ENCODE peak calls at places on chromosome 15, in six cellular contexts. F is HepG2, C is HCT116, J is endothelial cell of umbilical vein, S is H1, E is K562. D is an unnamed sample.

GRCh38 chr15:85622432-85622831 is 172.3 kb downstream of the KLHL25 start:
- DNase-seq in E (no peak), C (no peak), F (no peak), J (no peak), S (no peak), D (no peak)

GRCh38 chr15:70096215-70096974 is 1.3 kb downstream of the TLE3 start:
- DNase-seq in J (peak), E (peak), S (no peak), C (no peak), F (no peak), D (no peak)

GRCh38 chr15:34709866-34710265 is 44.9 kb downstream of the GJD2 start:
- DNase-seq in S (no peak), E (no peak), F (no peak), C (no peak), J (no peak), D (no peak)

GRCh38 chr15:68315495-68316007 is 38.0 kb downstream of the FEM1B start:
- DNase-seq in C (no peak), F (no peak), E (no peak), J (peak), S (no peak), D (no peak)

GRCh38 chr15:25678498-25678865 is 184.6 kb downstream of the ATP10A start:
- DNase-seq in F (no peak), E (no peak), C (no peak), J (no peak), S (no peak), D (no peak)

GRCh38 chr15:74843445-74843828 is 481 bp upstream of the ULK3 start:
- DNase-seq in C (no peak), F (no peak), J (no peak), S (no peak), E (no peak), D (no peak)

GRCh38 chr15:65979837-65980236 is 110.5 kb downstream of the RAB11A start:
- DNase-seq in F (no peak), E (no peak), S (no peak), J (no peak), C (no peak), D (no peak)

GRCh38 chr15:90883971-90884718 is at the start of gene FES:
- DNase-seq in S (no peak), E (no peak), C (no peak), F (no peak), J (peak), D (no peak)

GRCh38 chr15:27701956-27702355 is 397.2 kb downstream of the OCA2 start:
- DNase-seq in E (no peak), F (no peak), C (no peak), J (no peak), S (no peak), D (no peak)

GRCh38 chr15:48250640-48251076 is 44.6 kb downstream of the SLC12A1 start:
- DNase-seq in F (peak), J (peak), E (peak), S (peak), C (peak), D (peak)

GRCh38 chr15:31499236-31499952 is 172.8 kb downstream of the KLF13 start:
- DNase-seq in J (no peak), C (no peak), S (no peak), F (no peak), E (no peak), D (no peak)

GRCh38 chr15:40891810-40892448 is 2.3 kb upstream of the VPS18 start:
- DNase-seq in E (no peak), C (peak), F (peak), S (no peak), J (peak), D (no peak)

GRCh38 chr15:73171711-73172110 is 119.4 kb downstream of the NEO1 start:
- DNase-seq in C (no peak), F (no peak), J (no peak), S (no peak), E (no peak), D (no peak)

GRCh38 chr15:80934761-80935221 is 54.8 kb downstream of the MESD start:
- DNase-seq in C (no peak), J (peak), F (no peak), S (no peak), E (no peak), D (no peak)

GRCh38 chr15:40192942-40193341 is 32.1 kb downstream of the BUB1B start:
- DNase-seq in C (no peak), E (no peak), S (no peak), F (no peak), J (peak), D (no peak)

GRCh38 chr15:23690450-23690852 is 3.3 kb upstream of the NDN start:
- DNase-seq in S (no peak), E (no peak), C (no peak), J (no peak), F (peak), D (peak)

GRCh38 chr15:52071570-52071969 is 41.0 kb downstream of the BCL2L10 start:
- DNase-seq in S (no peak), J (no peak), F (peak), E (no peak), C (no peak), D (no peak)

GRCh38 chr15:78242128-78242527 is 7.8 kb upstream of the ACSBG1 start:
- DNase-seq in E (peak), C (no peak), J (peak), F (peak), S (no peak), D (no peak)

GRCh38 chr15:37902126-37902525 is 32.3 kb upstream of the TMCO5A start:
- DNase-seq in J (no peak), E (no peak), C (no peak), S (no peak), F (no peak), D (no peak)

GRCh38 chr15:44729394-44729913 is 6.9 kb upstream of the TRIM69 start:
- DNase-seq in J (no peak), C (no peak), F (no peak), E (peak), S (no peak), D (no peak)

GRCh38 chr15:62071711-62072308 is 5.0 kb downstream of the C2CD4A start:
- DNase-seq in F (peak), E (peak), C (no peak), S (no peak), J (peak), D (peak)

GRCh38 chr15:71572452-71573053 is 237.8 kb upstream of the NR2E3 start:
- DNase-seq in E (no peak), S (peak), F (no peak), C (peak), J (peak), D (no peak)

GRCh38 chr15:76285241-76285825 is 25.9 kb downstream of the ETFA start:
- DNase-seq in C (no peak), S (no peak), F (peak), J (peak), E (peak), D (no peak)

GRCh38 chr15:44471885-44472284 is 44.5 kb downstream of the CTDSPL2 start:
- DNase-seq in E (no peak), J (no peak), C (no peak), F (no peak), S (no peak), D (no peak)

GRCh38 chr15:33279613-33280205 is 31.1 kb upstream of the RYR3 start:
- DNase-seq in F (no peak), E (no peak), S (no peak), J (peak), C (no peak), D (no peak)

GRCh38 chr15:74824976-74825375 is 1.5 kb upstream of the CPLX3 start:
- DNase-seq in F (no peak), C (no peak), E (no peak), J (no peak), S (no peak), D (no peak)

GRCh38 chr15:71752085-71752484 is 58.3 kb upstream of the NR2E3 start:
- DNase-seq in F (no peak), E (no peak), S (no peak), J (no peak), C (no peak), D (no peak)

GRCh38 chr15:63933522-63933921 is 99.8 kb upstream of the HERC1 start:
- DNase-seq in F (no peak), S (no peak), E (no peak), C (peak), J (no peak), D (no peak)

GRCh38 chr15:88839146-88839545 is 35.9 kb downstream of the ACAN start:
- DNase-seq in E (no peak), J (no peak), S (no peak), F (no peak), C (no peak), D (no peak)

GRCh38 chr15:69522361-69522760 is 69.7 kb downstream of the RPLP1 start:
- DNase-seq in S (no peak), J (no peak), F (no peak), E (no peak), C (no peak), D (no peak)

GRCh38 chr15:85865070-85865684 is 70.5 kb upstream of the KLHL25 start:
- DNase-seq in C (peak), S (peak), F (peak), E (peak), J (peak), D (peak)

GRCh38 chr15:40105517-40106202 is 3.0 kb downstream of the BMF start:
- DNase-seq in F (no peak), C (no peak), S (no peak), J (no peak), E (no peak), D (no peak)

GRCh38 chr15:42608767-42609488 is 33.5 kb downstream of the STARD9 start:
- DNase-seq in S (no peak), C (no peak), F (no peak), E (no peak), J (no peak), D (no peak)

GRCh38 chr15:88982304-88982945 is 69.2 kb upstream of the MFGE8 start:
- DNase-seq in J (no peak), F (no peak), E (no peak), C (no peak), S (no peak), D (no peak)

GRCh38 chr15:72856549-72857040 is 73.0 kb upstream of the ADPGK start:
- DNase-seq in C (no peak), S (no peak), F (no peak), J (no peak), E (no peak), D (no peak)

GRCh38 chr15:62211348-62211747 is 46.3 kb upstream of the C2CD4B start:
- DNase-seq in J (no peak), C (no peak), S (no peak), F (peak), E (no peak), D (no peak)

DNA sequence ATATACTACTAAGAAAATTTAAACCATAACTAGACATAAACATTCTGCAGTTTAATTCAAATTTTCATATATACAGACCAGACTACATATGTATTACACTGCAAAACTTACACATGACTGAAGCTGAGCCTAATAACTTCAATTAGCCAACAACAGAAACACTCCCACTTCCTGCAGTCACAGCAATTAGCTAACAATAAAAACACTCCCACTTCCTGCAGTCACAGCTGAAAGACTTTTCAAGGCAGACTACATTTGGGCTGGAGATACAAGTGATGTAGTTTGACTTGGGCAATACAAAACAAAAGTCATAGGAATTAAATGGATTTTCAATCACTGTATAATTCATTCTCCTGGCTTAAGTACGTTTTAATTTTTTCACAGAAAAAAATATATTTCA is 10.3 kb downstream of the TM2D3 start:
- DNase-seq in E (no peak), S (no peak), C (no peak), J (peak), F (no peak), D (peak)
- H3K9ac ChIP-seq in E (no peak), S (no peak), C (no peak), J (peak), F (no peak), D (peak)

GRCh38 chr15:46178138-46178537 is 543.3 kb downstream of the SQOR start:
- DNase-seq in J (no peak), E (no peak), S (no peak), C (no peak), F (no peak), D (no peak)
- TF ChIP-seq POLR2AphosphoS5 in J (no peak), E (no peak), S (no peak), C (no peak), F (no peak), D (no peak)

DNA sequence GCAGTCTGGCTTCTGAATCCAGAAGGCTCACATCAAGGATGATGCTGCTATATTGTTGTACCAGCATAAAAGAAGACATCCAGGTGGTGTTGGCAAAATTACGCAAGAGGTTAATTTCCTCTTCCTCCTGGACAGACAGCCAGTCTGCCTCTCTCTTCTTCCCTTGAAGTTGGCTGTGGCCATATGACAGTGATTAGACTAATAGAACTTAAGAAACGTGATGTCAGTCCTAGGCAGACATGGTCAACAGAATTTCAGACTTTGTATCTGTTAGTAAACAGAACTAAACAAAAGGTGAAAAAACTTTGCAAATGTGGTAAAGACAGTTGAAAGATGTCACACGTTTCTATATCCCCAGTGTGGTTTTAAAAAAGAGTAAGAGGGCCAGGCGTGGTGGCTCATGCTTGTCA is 465.2 kb upstream of the NR2F2 start:
- DNase-seq in J (no peak), C (no peak), E (no peak), F (no peak), S (no peak), D (no peak)
- H3K4me3 ChIP-seq in J (no peak), C (no peak), E (no peak), F (no peak), S (no peak), D (no peak)

GRCh38 chr15:67166280-67167009 is 88.0 kb downstream of the AAGAB start:
- DNase-seq in F (no peak), C (no peak), S (no peak), J (no peak), E (no peak), D (no peak)
- H3K9ac ChIP-seq in F (no peak), C (no peak), S (no peak), J (peak), E (no peak), D (no peak)

GRCh38 chr15:99137111-99137546 is 32.2 kb downstream of the SYNM start:
- DNase-seq in E (no peak), J (no peak), F (no peak), C (no peak), S (no peak), D (no peak)

GRCh38 chr15:99134317-99134821 is 29.5 kb downstream of the SYNM start:
- DNase-seq in F (no peak), E (no peak), S (no peak), J (no peak), C (no peak), D (no peak)

GRCh38 chr15:99132584-99133287 is 27.9 kb downstream of the SYNM start:
- DNase-seq in E (no peak), S (no peak), C (no peak), F (no peak), J (no peak), D (no peak)

GRCh38 chr15:99137877-99138276 is 33.0 kb downstream of the SYNM start:
- DNase-seq in J (no peak), C (no peak), S (no peak), F (no peak), E (no peak), D (no peak)

GRCh38 chr15:99135194-99135593 is 30.3 kb downstream of the SYNM start:
- DNase-seq in E (no peak), F (peak), J (peak), C (no peak), S (no peak), D (no peak)
- TF ChIP-seq POLR2AphosphoS5 in E (no peak), F (no peak), J (no peak), C (no peak), S (no peak), D (no peak)

DNA sequence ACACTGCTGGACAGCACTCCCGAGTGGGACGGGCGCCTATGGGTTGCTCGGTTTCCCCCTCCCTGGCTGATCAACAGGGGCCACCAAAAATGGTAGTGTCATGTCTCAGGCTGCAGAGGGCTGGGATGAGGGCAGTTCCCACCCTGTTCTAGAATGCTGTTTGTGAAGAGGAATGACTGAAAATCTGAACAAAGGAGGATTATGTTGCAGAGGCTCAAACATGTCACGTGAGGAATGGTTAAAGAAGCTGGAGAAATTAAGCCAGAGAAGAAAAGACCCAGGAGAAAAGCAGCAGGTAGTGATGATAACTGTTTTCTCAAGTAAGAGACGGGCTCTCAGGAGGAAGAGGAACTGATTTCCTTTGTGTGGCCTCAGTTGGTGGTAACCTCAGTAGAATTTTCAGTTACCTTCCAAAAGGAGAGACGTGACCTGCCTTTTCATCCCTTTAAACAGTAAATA is 10.4 kb downstream of the SPG21 start:
- DNase-seq in S (no peak), J (no peak), C (no peak), E (no peak), F (no peak), D (no peak)
- H3K4me3 ChIP-seq in S (no peak), J (no peak), C (no peak), E (no peak), F (no peak), D (no peak)

GRCh38 chr15:100761253-100761935 is 118.2 kb upstream of the ALDH1A3 start:
- DNase-seq in J (no peak), S (no peak), C (no peak), F (no peak), E (no peak), D (no peak)

GRCh38 chr15:100758554-100758953 is 121.1 kb upstream of the ALDH1A3 start:
- DNase-seq in C (no peak), S (no peak), E (no peak), J (no peak), F (no peak), D (no peak)

GRCh38 chr15:100760357-100760903 is 119.2 kb upstream of the ALDH1A3 start:
- DNase-seq in J (no peak), S (no peak), F (no peak), C (no peak), E (no peak), D (no peak)

GRCh38 chr15:100759698-100760356 is 119.8 kb upstream of the ALDH1A3 start:
- DNase-seq in C (peak), S (no peak), E (no peak), F (peak), J (peak), D (no peak)

DNA sequence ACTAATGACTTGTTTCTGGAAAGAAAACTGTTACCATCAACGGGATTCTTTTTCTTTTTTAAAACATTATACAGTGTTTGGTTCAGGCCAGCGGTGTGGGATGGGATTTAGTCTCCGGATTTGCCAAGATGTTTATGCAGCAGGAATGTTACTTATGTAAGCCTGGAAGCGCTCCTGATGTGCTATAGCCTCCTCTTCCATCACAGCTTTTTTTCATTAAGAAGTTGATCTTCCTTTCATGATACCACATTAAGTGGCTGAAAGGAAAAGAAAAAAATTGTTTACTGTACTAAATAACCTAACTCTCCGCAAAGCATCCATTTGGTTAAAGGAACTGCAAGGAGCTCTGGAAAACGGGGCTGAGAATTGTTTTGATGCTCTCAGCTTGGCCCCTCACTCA is 120.5 kb upstream of the ALDH1A3 start:
- DNase-seq in S (no peak), J (peak), E (no peak), F (no peak), C (no peak), D (no peak)
- H3K9ac ChIP-seq in S (no peak), J (no peak), E (no peak), F (no peak), C (peak), D (no peak)

GRCh38 chr15:87419341-87419740 is 837.2 kb downstream of the NTRK3 start:
- DNase-seq in C (no peak), S (no peak), F (no peak), J (no peak), E (no peak), D (no peak)

GRCh38 chr15:87416591-87417257 is 839.8 kb downstream of the NTRK3 start:
- DNase-seq in E (no peak), C (no peak), J (no peak), S (no peak), F (no peak), D (no peak)

DNA sequence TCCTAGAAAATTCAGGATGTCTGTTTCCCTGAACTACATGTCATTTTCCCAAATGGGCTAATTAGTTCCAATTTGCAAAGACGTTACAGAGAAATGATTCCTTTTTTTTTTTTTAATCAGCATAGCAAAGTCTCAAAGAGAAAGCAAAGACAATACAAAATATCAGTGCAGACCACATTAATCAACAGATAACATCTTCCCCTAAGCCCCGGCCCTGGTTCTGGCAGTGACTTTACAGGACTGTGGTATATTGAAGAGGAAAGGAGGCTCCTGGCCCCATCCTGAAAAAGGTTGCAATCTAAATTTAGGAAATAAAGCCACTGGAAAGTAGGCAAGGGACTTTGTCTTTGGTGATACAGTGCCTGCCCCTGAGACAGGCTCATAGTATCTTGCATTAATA is 836.5 kb downstream of the NTRK3 start:
- DNase-seq in F (no peak), J (no peak), E (no peak), S (no peak), C (no peak), D (no peak)
- TF ChIP-seq POLR2AphosphoS5 in F (no peak), J (no peak), E (no peak), S (no peak), C (no peak), D (no peak)

D was measured in SK-N-MC.